ENCODE peak calls at places on chromosomes 1 and 21, in six cellular contexts. One of them, this sample, is unnamed.

GRCh38 chr1:204194080-204194479 is 2.2 kb downstream of the KISS1 start:
- DNase-seq in COR-L47: no peak
- DNase-seq in amniotic stem cell: no peak
- DNase-seq in bronchial epithelial cell: no peak
- DNase-seq in HuH-7.5: no peak
- DNase-seq in cardiac fibroblast: no peak
- DNase-seq in this sample: no peak

GRCh38 chr1:67760030-67760821 is 73.0 kb downstream of the GNG12 start:
- DNase-seq in COR-L47: peak; percentile 57
- DNase-seq in amniotic stem cell: peak; percentile 41
- DNase-seq in bronchial epithelial cell: peak; percentile 83
- DNase-seq in HuH-7.5: peak; percentile 56
- DNase-seq in cardiac fibroblast: peak; percentile 86
- DNase-seq in this sample: peak; percentile 50

GRCh38 chr1:89994231-89994804 is 592 bp upstream of the ZNF326 start:
- DNase-seq in COR-L47: no peak
- DNase-seq in amniotic stem cell: no peak
- DNase-seq in bronchial epithelial cell: no peak
- DNase-seq in HuH-7.5: no peak
- DNase-seq in cardiac fibroblast: no peak
- DNase-seq in this sample: no peak

GRCh38 chr1:6108937-6109636 is 63.4 kb downstream of the KCNAB2 start:
- DNase-seq in COR-L47: peak; percentile 80
- DNase-seq in amniotic stem cell: no peak
- DNase-seq in bronchial epithelial cell: peak; percentile 49
- DNase-seq in HuH-7.5: peak; percentile 66
- DNase-seq in cardiac fibroblast: peak; percentile 60
- DNase-seq in this sample: no peak

GRCh38 chr1:201552941-201553341 is 14.0 kb downstream of the NAV1 start:
- DNase-seq in COR-L47: peak; percentile 29
- DNase-seq in amniotic stem cell: no peak
- DNase-seq in bronchial epithelial cell: no peak
- DNase-seq in HuH-7.5: no peak
- DNase-seq in cardiac fibroblast: peak; percentile 47
- DNase-seq in this sample: no peak

GRCh38 chr1:110053557-110054428 is 16.7 kb downstream of the ALX3 start:
- DNase-seq in COR-L47: no peak
- DNase-seq in amniotic stem cell: no peak
- DNase-seq in bronchial epithelial cell: peak; percentile 33
- DNase-seq in HuH-7.5: peak; percentile 68
- DNase-seq in cardiac fibroblast: peak; percentile 52
- DNase-seq in this sample: no peak

GRCh38 chr1:231903586-231904081 is 277.0 kb downstream of the DISC1 start:
- DNase-seq in COR-L47: no peak
- DNase-seq in amniotic stem cell: no peak
- DNase-seq in bronchial epithelial cell: no peak
- DNase-seq in HuH-7.5: no peak
- DNase-seq in cardiac fibroblast: no peak
- DNase-seq in this sample: no peak

GRCh38 chr1:182015360-182015759 is 46.2 kb downstream of the ZNF648 start:
- DNase-seq in COR-L47: no peak
- DNase-seq in amniotic stem cell: no peak
- DNase-seq in bronchial epithelial cell: no peak
- DNase-seq in HuH-7.5: no peak
- DNase-seq in cardiac fibroblast: no peak
- DNase-seq in this sample: no peak

GRCh38 chr21:36491191-36491916 is 11.4 kb upstream of the CLDN14 start:
- DNase-seq in COR-L47: no peak
- DNase-seq in amniotic stem cell: no peak
- DNase-seq in bronchial epithelial cell: no peak
- DNase-seq in HuH-7.5: no peak
- DNase-seq in cardiac fibroblast: no peak
- DNase-seq in this sample: no peak